ENCODE peak calls at places on chromosome 7, in seven cellular contexts. Q, Z, C, G, O, E and B are unnamed samples.

GRCh38 chr7:109503421-109503820 is 933.7 kb downstream of the DNAJB9 start:
- DNase-seq in Q (no peak), Z (no peak), C (no peak), G (no peak), O (no peak), E (no peak), B (no peak)

GRCh38 chr7:16015981-16016380 is 329.5 kb upstream of the MEOX2 start:
- DNase-seq in Q (no peak), Z (no peak), C (no peak), G (no peak), O (no peak), E (peak; percentile 60), B (no peak)

GRCh38 chr7:70165477-70166170 is 567.3 kb downstream of the AUTS2 start:
- DNase-seq in Q (no peak), Z (no peak), C (no peak), G (no peak), O (no peak), E (no peak), B (no peak)

GRCh38 chr7:16479587-16479986 is 14.0 kb upstream of the SOSTDC1 start:
- DNase-seq in Q (no peak), Z (no peak), C (no peak), G (no peak), O (no peak), E (peak; percentile 19), B (no peak)

GRCh38 chr7:44131173-44132009 is 8.0 kb upstream of the POLD2 start:
- DNase-seq in Q (peak; percentile 50), Z (peak; percentile 38), C (no peak), G (no peak), O (peak; percentile 23), E (no peak), B (peak; percentile 57)

GRCh38 chr7:15795371-15795770 is 108.9 kb upstream of the MEOX2 start:
- DNase-seq in Q (no peak), Z (peak; percentile 33), C (no peak), G (no peak), O (no peak), E (no peak), B (no peak)

GRCh38 chr7:40374575-40374974 is 239.8 kb downstream of the SUGCT start:
- DNase-seq in Q (no peak), Z (no peak), C (no peak), G (no peak), O (no peak), E (no peak), B (no peak)

GRCh38 chr7:154638286-154638685 is 364.6 kb downstream of the PAXIP1 start:
- DNase-seq in Q (no peak), Z (no peak), C (no peak), G (no peak), O (no peak), E (no peak), B (no peak)

GRCh38 chr7:3927446-3928110 is 626.5 kb downstream of the SDK1 start:
- DNase-seq in Q (no peak), Z (no peak), C (no peak), G (no peak), O (no peak), E (no peak), B (no peak)

GRCh38 chr7:15853832-15854470 is 167.5 kb upstream of the MEOX2 start:
- DNase-seq in Q (peak; percentile 41), Z (no peak), C (no peak), G (no peak), O (no peak), E (peak; percentile 51), B (no peak)

GRCh38 chr7:149459540-149460433 is 1.1 kb downstream of the ZNF777 start:
- DNase-seq in Q (peak; percentile 2), Z (no peak), C (peak; percentile 18), G (peak; percentile 71), O (peak; percentile 15), E (peak; percentile 12), B (no peak)